ENCODE peak calls at places on chromosome 14, in nine cellular contexts. X is heart left ventricle, R is esophagus squamous epithelium, D is HCT116, A is IMR-90, M is ovary, V is Peyer's patch, P is body of pancreas, T is spleen. B is an unnamed sample. For H3K36me3 and H3K4me1, the result is how much of the 10 kb centered on the place peaks cover.

GRCh38 chr14:65222434-65222833 is 120.1 kb upstream of the MAX start:
- DNase-seq in X (peak), R (no peak), D (peak), A (peak), M (no peak), V (peak), P (peak), T (peak), B (peak)

GRCh38 chr14:90140956-90141316 is 79.1 kb downstream of the KCNK13 start:
- DNase-seq in X (no peak), R (no peak), D (no peak), A (peak), M (no peak), V (no peak), P (no peak), T (no peak), B (no peak)

GRCh38 chr14:54258382-54258781 is 138.4 kb upstream of the CDKN3 start:
- DNase-seq in X (no peak), R (no peak), D (no peak), A (no peak), M (no peak), V (no peak), P (no peak), T (no peak), B (no peak)

GRCh38 chr14:20671597-20672283 is 12.6 kb upstream of the RNASE4 start:
- DNase-seq in X (no peak), R (no peak), D (no peak), A (peak), M (no peak), V (no peak), P (no peak), T (no peak), B (peak)

GRCh38 chr14:36824854-36825253 is 163.2 kb downstream of the PAX9 start:
- DNase-seq in X (no peak), R (no peak), D (no peak), A (no peak), M (no peak), V (no peak), P (no peak), T (no peak), B (no peak)

GRCh38 chr14:68779761-68780323 is 13.0 kb downstream of the ZFP36L1 start:
- DNase-seq in X (peak), R (no peak), D (peak), A (peak), M (no peak), V (no peak), P (peak), T (no peak), B (peak)

GRCh38 chr14:55361190-55361589 is 50.4 kb downstream of the ATG14 start:
- DNase-seq in X (no peak), R (no peak), D (no peak), A (no peak), M (no peak), V (no peak), P (no peak), T (no peak), B (no peak)

GRCh38 chr14:103330536-103330935 is 3.5 kb upstream of the EIF5 start:
- DNase-seq in X (no peak), R (no peak), D (no peak), A (no peak), M (no peak), V (no peak), P (no peak), T (no peak), B (no peak)

GRCh38 chr14:102323102-102323501 is 3.6 kb downstream of the ZNF839 start:
- DNase-seq in X (no peak), R (no peak), D (peak), A (peak), M (peak), V (peak), P (peak), T (peak), B (peak)

GRCh38 chr14:71289536-71289935 is 382.3 kb downstream of the PCNX1 start:
- DNase-seq in X (no peak), R (no peak), D (no peak), A (no peak), M (no peak), V (peak), P (no peak), T (no peak), B (no peak)

GRCh38 chr14:104781271-104782077 is 14.1 kb downstream of the AKT1 start:
- DNase-seq in X (no peak), R (no peak), D (no peak), A (no peak), M (no peak), V (no peak), P (no peak), T (no peak), B (no peak)

GRCh38 chr14:21498540-21499526 is 12.3 kb downstream of the METTL3 start:
- DNase-seq in X (no peak), R (no peak), D (peak), A (peak), M (no peak), V (no peak), P (no peak), T (no peak), B (peak)

GRCh38 chr14:101715209-101716076 is 46.1 kb upstream of the PPP2R5C start:
- DNase-seq in X (no peak), R (no peak), D (no peak), A (no peak), M (peak), V (peak), P (peak), T (no peak), B (no peak)

GRCh38 chr14:49173765-49174373 is 412.3 kb downstream of the RPS29 start:
- DNase-seq in X (peak), R (no peak), D (peak), A (peak), M (no peak), V (peak), P (peak), T (no peak), B (peak)

GRCh38 chr14:80388980-80389711 is 177.8 kb upstream of the DIO2 start:
- DNase-seq in X (no peak), R (no peak), D (no peak), A (peak), M (no peak), V (no peak), P (no peak), T (no peak), B (no peak)

GRCh38 chr14:74913986-74914573 is 9.0 kb downstream of the RPS6KL1 start:
- DNase-seq in X (peak), R (no peak), D (peak), A (peak), M (peak), V (no peak), P (peak), T (no peak), B (peak)

GRCh38 chr14:92798811-92799210 is 4.7 kb downstream of the GOLGA5 start:
- DNase-seq in X (no peak), R (no peak), D (no peak), A (no peak), M (no peak), V (no peak), P (no peak), T (no peak), B (no peak)

GRCh38 chr14:74826574-74826973 is 49.4 kb downstream of the PROX2 start:
- DNase-seq in X (no peak), R (no peak), D (no peak), A (no peak), M (no peak), V (no peak), P (no peak), T (no peak), B (no peak)

GRCh38 chr14:77603031-77603430 is 13.4 kb downstream of the SPTLC2 start:
- DNase-seq in X (no peak), R (no peak), D (no peak), A (peak), M (no peak), V (no peak), P (no peak), T (no peak), B (no peak)

GRCh38 chr14:55120466-55121144 is 8.4 kb upstream of the LGALS3 start:
- DNase-seq in X (no peak), R (no peak), D (no peak), A (no peak), M (no peak), V (no peak), P (no peak), T (no peak), B (no peak)

GRCh38 chr14:22841311-22841710 is 4.9 kb downstream of the MMP14 start:
- DNase-seq in X (no peak), R (no peak), D (no peak), A (no peak), M (no peak), V (no peak), P (peak), T (no peak), B (no peak)

GRCh38 chr14:44658389-44658696 is 151.3 kb upstream of the FSCB start:
- DNase-seq in X (no peak), R (no peak), D (no peak), A (no peak), M (no peak), V (no peak), P (no peak), T (no peak), B (no peak)

GRCh38 chr14:102692334-102692733 is 84.9 kb upstream of the TRAF3 start:
- DNase-seq in X (no peak), R (no peak), D (no peak), A (no peak), M (no peak), V (no peak), P (no peak), T (no peak), B (no peak)

GRCh38 chr14:51999084-51999483 is 9.7 kb downstream of the RTRAF start:
- DNase-seq in X (no peak), R (no peak), D (no peak), A (peak), M (no peak), V (no peak), P (no peak), T (no peak), B (no peak)

GRCh38 chr14:51998348-51998747 is 9.0 kb downstream of the RTRAF start:
- DNase-seq in X (no peak), R (no peak), D (no peak), A (no peak), M (no peak), V (no peak), P (no peak), T (no peak), B (no peak)

GRCh38 chr14:52000631-52001030 is 11.3 kb downstream of the RTRAF start:
- DNase-seq in X (no peak), R (no peak), D (no peak), A (no peak), M (no peak), V (no peak), P (no peak), T (no peak), B (no peak)

GRCh38 chr14:52002542-52002941 is 13.2 kb downstream of the RTRAF start:
- DNase-seq in X (no peak), R (no peak), D (no peak), A (no peak), M (no peak), V (no peak), P (no peak), T (no peak), B (no peak)

DNA sequence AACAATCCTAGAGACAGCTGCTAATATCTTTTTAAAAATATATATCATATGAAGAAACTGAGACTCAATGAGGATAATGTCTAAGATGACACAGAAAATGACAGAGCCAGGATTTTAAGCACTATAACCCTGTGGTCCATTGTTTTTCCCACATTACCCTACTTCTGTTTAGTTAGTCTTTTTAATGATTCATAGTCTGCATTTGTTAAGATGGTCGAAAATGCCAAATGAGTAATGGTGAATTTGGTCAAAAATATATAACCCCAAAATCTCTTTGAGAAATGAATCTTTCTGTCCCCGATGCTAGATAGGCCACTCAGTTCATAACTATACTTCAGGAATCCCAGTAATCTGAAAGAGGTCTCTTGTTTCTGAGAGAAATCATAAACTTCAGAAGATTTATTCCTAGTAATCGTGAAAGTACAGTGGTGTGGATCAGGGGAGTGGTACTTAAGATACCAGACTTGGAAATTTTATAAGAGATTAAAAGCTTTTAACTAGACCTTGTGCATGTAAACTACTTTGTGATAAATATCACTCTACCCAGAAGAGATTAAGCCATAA is 10.8 kb downstream of the RTRAF start:
- DNase-seq in X (no peak), R (no peak), D (no peak), A (peak), M (no peak), V (no peak), P (no peak), T (no peak), B (no peak)
- H3K36me3 ChIP-seq in X (half or more), R (under half), D (half or more), A (under half), M (under half), V (under half), P (under half), T (half or more), B (under half)

GRCh38 chr14:99797231-99797630 is 4.0 kb downstream of the EML1 start:
- DNase-seq in X (no peak), R (no peak), D (no peak), A (no peak), M (no peak), V (no peak), P (no peak), T (no peak), B (no peak)
- TF ChIP-seq POLR2A in X (no peak), R (no peak), D (no peak), A (no peak), M (no peak), V (no peak), P (no peak), T (no peak), B (no peak)

GRCh38 chr14:24700511-24700910 is 66.5 kb upstream of the GZMB start:
- DNase-seq in X (no peak), R (no peak), D (no peak), A (no peak), M (no peak), V (no peak), P (no peak), T (no peak), B (no peak)

GRCh38 chr14:24705840-24706239 is 71.8 kb upstream of the GZMB start:
- DNase-seq in X (no peak), R (no peak), D (no peak), A (no peak), M (no peak), V (peak), P (no peak), T (no peak), B (no peak)

GRCh38 chr14:24699052-24699451 is 65.1 kb upstream of the GZMB start:
- DNase-seq in X (no peak), R (no peak), D (no peak), A (no peak), M (no peak), V (no peak), P (no peak), T (no peak), B (no peak)

GRCh38 chr14:24695265-24696241 is 61.6 kb upstream of the GZMB start:
- DNase-seq in X (no peak), R (no peak), D (no peak), A (no peak), M (no peak), V (peak), P (no peak), T (no peak), B (no peak)

DNA sequence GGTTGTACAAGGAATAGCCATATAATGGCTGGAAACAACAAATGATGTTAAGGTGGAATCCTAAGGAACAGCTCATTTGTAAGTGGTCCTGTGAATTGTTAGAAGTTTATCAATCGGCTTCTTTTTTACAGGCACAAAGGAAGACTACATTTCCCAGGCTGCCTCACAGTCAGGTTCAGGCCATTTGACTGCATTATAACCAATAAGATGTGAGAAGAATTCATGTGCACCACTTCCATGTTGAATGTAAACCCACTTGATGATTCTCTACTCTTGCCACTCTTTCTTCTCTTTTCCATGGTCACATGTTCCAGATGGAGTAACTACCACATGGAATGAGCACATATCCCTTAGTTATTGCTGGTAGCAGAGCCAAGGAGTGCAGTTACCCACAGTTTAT is 67.0 kb upstream of the GZMB start:
- DNase-seq in X (no peak), R (no peak), D (no peak), A (no peak), M (no peak), V (no peak), P (no peak), T (no peak), B (no peak)
- H3K4me1 ChIP-seq in X (under half), R (under half), D (under half), A (under half), M (under half), V (under half), P (under half), T (under half), B (under half)

GRCh38 chr14:29926228-29926627 is 1.4 kb downstream of the PRKD1 start:
- DNase-seq in X (no peak), R (no peak), D (no peak), A (no peak), M (no peak), V (no peak), P (no peak), T (no peak), B (peak)
- H3K36me3 ChIP-seq in X (under half), R (under half), D (under half), A (under half), M (under half), V (under half), P (under half), T (under half), B (under half)

GRCh38 chr14:96277890-96278289 is 21.9 kb downstream of the BDKRB1 start:
- DNase-seq in X (no peak), R (no peak), D (no peak), A (no peak), M (no peak), V (no peak), P (no peak), T (no peak), B (no peak)
- TF ChIP-seq POLR2A in X (no peak), R (no peak), D (no peak), A (no peak), M (no peak), V (no peak), P (no peak), T (no peak), B (no peak)

DNA sequence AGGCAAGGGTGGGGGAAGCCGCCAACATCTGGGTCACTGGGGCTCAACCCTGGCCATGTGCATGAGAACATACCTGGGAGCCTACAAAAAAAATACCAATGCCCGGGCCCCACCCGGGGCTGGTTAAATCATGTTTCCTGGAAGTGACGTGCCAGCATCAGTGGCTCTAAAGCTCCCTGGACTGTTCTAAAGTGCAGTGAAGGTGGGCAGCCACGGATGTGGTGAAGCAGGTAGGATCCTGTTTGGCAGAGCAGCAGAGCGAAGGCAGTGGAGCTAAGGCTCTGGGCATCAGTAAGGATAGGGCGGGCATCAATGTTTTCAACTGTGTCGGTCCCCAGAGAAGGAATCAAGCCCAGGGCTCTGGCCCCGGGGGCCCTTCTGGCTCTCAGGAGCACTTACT is 525 bp upstream of the GPR68 start:
- DNase-seq in X (no peak), R (no peak), D (no peak), A (no peak), M (no peak), V (peak), P (no peak), T (peak), B (no peak)
- H3K4me1 ChIP-seq in X (under half), R (half or more), D (under half), A (under half), M (under half), V (under half), P (under half), T (half or more), B (under half)

GRCh38 chr14:73732006-73732405 is 17.8 kb upstream of the PNMA1 start:
- DNase-seq in X (no peak), R (no peak), D (no peak), A (no peak), M (no peak), V (no peak), P (no peak), T (no peak), B (no peak)
- H3K36me3 ChIP-seq in X (half or more), R (under half), D (under half), A (under half), M (under half), V (under half), P (under half), T (half or more), B (under half)

B was measured in prostate gland.